ENCODE peak calls at places on chromosome 19, in six cellular contexts. S is Panc1, O is K562, E is GM23338, F is HepG2, D is HCT116. I is an unnamed sample.

GRCh38 chr19:51098366-51099069 is 9.7 kb downstream of the CTU1 start:
- ATAC-seq in F (no peak), O (no peak), D (no peak), S (no peak), E (peak; percentile 71), I (peak; percentile 69)

GRCh38 chr19:55593096-55593772 is 6.1 kb downstream of the FIZ1 start:
- ATAC-seq in F (no peak), E (peak; percentile 64), S (no peak), O (no peak), D (no peak), I (no peak)

GRCh38 chr19:43438291-43439162 is 23.8 kb downstream of the TEX101 start:
- ATAC-seq in S (no peak), F (no peak), D (no peak), E (no peak), O (no peak), I (peak; percentile 93)

GRCh38 chr19:1239796-1240737 is 1.5 kb upstream of the ATP5F1D start:
- ATAC-seq in O (peak; percentile 68), S (peak; percentile 65), D (peak; percentile 57), F (no peak), E (peak; percentile 16), I (peak; percentile 67)

GRCh38 chr19:49425922-49426592 is 869 bp downstream of the GFY start:
- ATAC-seq in D (peak; percentile 75), F (no peak), O (peak; percentile 57), E (peak; percentile 41), S (no peak), I (no peak)

GRCh38 chr19:18009412-18010066 is 1.6 kb downstream of the ARRDC2 start:
- ATAC-seq in D (no peak), E (no peak), F (peak; percentile 52), S (no peak), O (no peak), I (no peak)

GRCh38 chr19:54670576-54671347 is 8.0 kb downstream of the LILRB4 start:
- ATAC-seq in D (no peak), E (no peak), S (no peak), O (no peak), F (no peak), I (no peak)

GRCh38 chr19:21084343-21084742 is 2.3 kb downstream of the ZNF714 start:
- ATAC-seq in S (no peak), D (no peak), E (no peak), O (no peak), F (no peak), I (no peak)

GRCh38 chr19:32336259-32337111 is 8.9 kb upstream of the ZNF507 start:
- ATAC-seq in D (no peak), S (peak; percentile 43), O (peak; percentile 49), F (peak; percentile 74), E (no peak), I (peak; percentile 74)

GRCh38 chr19:37855098-37855497 is 51.3 kb downstream of the WDR87 start:
- ATAC-seq in E (peak; percentile 36), F (no peak), D (no peak), O (no peak), S (no peak), I (no peak)

GRCh38 chr19:51761696-51762095 is 716 bp downstream of the FPR2 start:
- ATAC-seq in E (no peak), D (no peak), S (no peak), F (no peak), O (no peak), I (no peak)

GRCh38 chr19:55305491-55305890 is 19.6 kb downstream of the TMEM150B start:
- ATAC-seq in D (peak; percentile 71), E (peak; percentile 67), O (peak; percentile 83), S (peak; percentile 78), F (peak; percentile 51), I (peak; percentile 46)

GRCh38 chr19:28218728-28219127 is 994.2 kb downstream of the UQCRFS1 start:
- ATAC-seq in S (no peak), D (no peak), O (no peak), E (peak; percentile 27), F (no peak), I (no peak)
- H3K4me3 ChIP-seq in S (no peak overlapping the region), D (no peak overlapping the region), O (no peak overlapping the region), E (no peak overlapping the region), F (no peak overlapping the region), I (no peak overlapping the region)

GRCh38 chr19:39796000-39796498 is 17.4 kb downstream of the LEUTX start:
- ATAC-seq in D (no peak), E (peak; percentile 54), O (no peak), S (peak; percentile 13), F (no peak), I (no peak)
- TF ChIP-seq POLR2AphosphoS5 in D (no peak), E (peak; percentile 40), O (peak; percentile 26), S (no peak), F (no peak), I (no peak)

DNA sequence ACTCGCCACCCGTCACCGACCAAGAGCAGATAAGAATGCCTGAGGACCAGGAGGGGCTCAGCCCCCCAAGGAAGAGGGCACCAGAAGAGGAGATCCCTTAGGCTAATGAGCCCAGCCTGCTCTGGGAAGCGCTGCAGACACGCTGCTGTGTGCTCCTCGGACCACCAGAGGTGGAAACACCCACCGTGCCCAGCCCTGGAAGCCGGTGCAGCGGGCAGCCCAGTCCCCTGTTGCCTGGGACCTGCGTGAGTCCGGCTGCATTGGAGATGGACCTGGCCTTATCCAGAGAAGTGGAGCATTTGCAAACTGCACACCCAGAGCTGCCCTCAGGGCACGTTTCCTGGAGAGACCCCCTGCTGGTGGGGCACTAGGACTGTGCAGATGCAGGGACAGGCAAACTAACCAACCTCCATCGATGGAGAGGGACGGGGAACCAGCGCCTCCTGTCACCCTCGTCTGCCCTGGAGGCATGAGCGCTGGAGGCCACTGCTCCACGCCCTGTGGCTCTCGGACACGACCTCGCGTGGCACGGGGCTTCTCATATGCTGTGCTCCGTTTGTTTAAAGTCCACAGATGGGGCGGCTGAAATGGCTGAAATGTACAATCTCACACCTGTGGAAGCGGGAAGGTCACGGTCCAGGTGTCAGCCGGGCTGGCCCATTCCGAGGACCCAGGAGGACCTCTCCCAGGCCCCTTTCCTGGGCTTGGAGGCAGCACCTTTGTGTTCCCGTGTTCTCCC is 153.9 kb downstream of the KDM4B start:
- ATAC-seq in S (no peak), D (no peak), F (no peak), E (no peak), O (no peak), I (no peak)
- H3K4me1 ChIP-seq in S (no peaks in the 10 kb centered on the region), D (no peaks in the 10 kb centered on the region), F (no peaks in the 10 kb centered on the region), E (peaks cover 25% of the 10 kb centered on the region), O (peaks cover 50% of the 10 kb centered on the region), I (no peaks in the 10 kb centered on the region)

DNA sequence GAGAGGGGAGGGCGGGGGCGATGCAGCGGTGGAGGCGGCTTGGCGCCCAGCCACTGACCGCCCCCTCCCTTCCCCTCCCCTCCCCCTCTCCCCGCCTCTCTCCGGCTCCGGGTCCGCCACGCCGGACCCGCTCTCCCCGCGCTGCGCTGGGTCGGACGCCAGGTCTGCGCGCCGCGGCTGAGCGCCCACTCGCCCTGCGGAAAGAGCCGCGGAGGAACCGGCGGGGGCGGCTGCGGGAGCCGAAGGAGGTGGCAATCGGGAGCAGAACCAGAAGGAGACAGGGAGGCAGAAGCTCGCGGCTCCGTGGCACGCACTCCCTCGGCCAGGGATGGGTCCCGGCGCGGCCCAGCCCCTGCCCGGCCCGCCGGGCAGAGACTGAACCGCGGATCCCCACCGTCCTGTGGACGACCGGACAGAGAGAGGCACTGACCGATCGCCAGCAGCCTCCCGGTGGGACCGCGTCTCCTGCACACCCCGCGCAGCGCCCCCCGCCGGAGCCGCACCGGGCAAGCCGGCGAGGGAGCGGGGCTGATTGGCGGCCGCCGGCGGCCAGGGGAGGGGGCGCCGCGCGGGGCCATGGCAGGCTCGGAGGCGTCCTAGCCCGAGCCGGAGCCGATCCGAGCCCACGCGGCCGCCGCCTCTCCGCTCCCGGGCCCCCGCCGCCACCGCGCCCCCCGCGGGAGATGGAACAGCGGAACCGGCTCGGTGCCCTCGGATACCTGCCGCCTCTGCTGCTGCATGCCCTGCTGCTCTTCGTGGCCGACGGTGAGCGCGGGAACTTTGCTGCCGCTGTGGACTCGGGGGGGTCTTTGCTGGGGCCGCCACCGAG is at the start of gene VSTM2B:
- ATAC-seq in S (no peak), E (no peak), O (no peak), D (no peak), F (no peak), I (no peak)
- H3K4me3 ChIP-seq in S (no peak within 1 kb of the TSS), E (peak within 1 kb of the TSS; percentile 84), O (no peak within 1 kb of the TSS), D (no peak within 1 kb of the TSS), F (no peak within 1 kb of the TSS), I (peak within 1 kb of the TSS; percentile 30)

GRCh38 chr19:6062274-6062673 is 48.0 kb downstream of the RFX2 start:
- ATAC-seq in E (no peak), D (no peak), S (no peak), O (no peak), F (no peak), I (no peak)
- TF ChIP-seq POLR2AphosphoS5 in E (no peak), D (no peak), S (no peak), O (no peak), F (no peak), I (peak; percentile 84)

DNA sequence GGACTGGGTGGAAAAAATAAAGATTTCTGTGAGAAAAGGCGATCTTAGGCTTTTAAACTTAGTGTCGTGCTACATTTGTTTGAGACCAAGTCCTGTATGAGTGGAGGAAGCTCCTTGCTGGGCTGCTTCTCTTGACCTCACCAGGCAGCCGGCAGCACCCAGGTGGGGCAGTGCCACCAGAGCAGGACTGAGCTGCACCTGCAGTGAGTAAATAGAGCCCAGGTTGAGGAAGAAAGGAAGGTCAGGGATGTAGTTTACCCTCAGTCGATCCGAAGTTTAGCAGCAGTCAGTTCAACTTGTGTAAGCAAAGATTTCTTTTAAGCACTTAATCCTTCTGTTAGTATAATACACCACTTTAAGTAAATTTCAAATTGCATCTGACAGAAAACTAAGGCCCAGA is 13.6 kb downstream of the HNRNPM start:
- ATAC-seq in O (no peak), F (no peak), E (peak; percentile 14), D (no peak), S (no peak), I (no peak)
- H3K4me1 ChIP-seq in O (no peaks in the 10 kb centered on the region), F (peaks cover 52% of the 10 kb centered on the region), E (peaks cover 69% of the 10 kb centered on the region), D (peaks cover 10% of the 10 kb centered on the region), S (peaks cover 75% of the 10 kb centered on the region), I (peaks cover 35% of the 10 kb centered on the region)

DNA sequence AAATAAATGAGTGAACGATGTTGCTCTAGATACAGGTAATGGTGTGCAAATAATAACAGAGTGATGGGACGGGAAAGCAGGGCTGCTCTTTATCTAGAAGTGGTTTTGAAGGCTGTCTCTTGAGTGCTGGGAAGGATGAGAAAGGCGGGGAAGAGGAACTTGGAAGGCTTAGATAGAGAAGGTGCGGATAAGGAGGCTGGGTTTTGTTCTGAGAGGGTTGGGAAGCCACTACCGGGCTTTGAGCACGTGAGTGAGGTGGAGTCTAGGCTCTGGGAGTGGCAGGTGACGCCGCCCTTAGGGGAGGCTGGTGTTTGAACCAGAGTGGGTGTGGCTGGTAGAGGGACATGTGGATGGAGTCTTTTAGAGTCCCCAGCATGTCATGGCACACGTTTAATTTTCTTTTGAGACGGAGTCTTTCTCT is 811 bp downstream of the ARMC6 start:
- ATAC-seq in S (peak; percentile 88), F (peak; percentile 82), E (peak; percentile 78), O (peak; percentile 93), D (peak; percentile 82), I (no peak)
- H3K4me3 ChIP-seq in S (peak overlapping the region; percentile 91), F (peak overlapping the region; percentile 91), E (peak overlapping the region; percentile 91), O (peak overlapping the region; percentile 98), D (peak overlapping the region; percentile 97), I (peak overlapping the region; percentile 70)

I was measured in gastroesophageal sphincter.